ENCODE peak calls at places on chromosome 15, in four cellular contexts. W is ovary, J is adrenal gland, G is A549. I is an unnamed sample.

GRCh38 chr15:69014454-69014853 is at the start of gene NOX5:
- DNase-seq in J (no peak), W (no peak), G (peak), I (no peak)

GRCh38 chr15:65980824-65981456 is 111.6 kb downstream of the RAB11A start:
- DNase-seq in G (peak), J (peak), W (peak), I (peak)

GRCh38 chr15:41417812-41418211 is 917 bp downstream of the RTF1 start:
- DNase-seq in G (no peak), J (no peak), W (no peak), I (no peak)

GRCh38 chr15:101435761-101436160 is 53.7 kb downstream of the PCSK6 start:
- DNase-seq in J (no peak), G (no peak), W (no peak), I (peak)

GRCh38 chr15:48279608-48280007 is 51.6 kb upstream of the DUT start:
- DNase-seq in G (no peak), J (no peak), W (no peak), I (no peak)

GRCh38 chr15:48393650-48394049 is 62.4 kb downstream of the DUT start:
- DNase-seq in W (peak), G (no peak), J (no peak), I (no peak)

GRCh38 chr15:48040166-48040817 is 80.5 kb upstream of the SLC24A5 start:
- DNase-seq in J (peak), W (no peak), G (no peak), I (no peak)

GRCh38 chr15:85415779-85416178 is 35.4 kb downstream of the AKAP13 start:
- DNase-seq in J (no peak), G (peak), W (no peak), I (no peak)

GRCh38 chr15:28936481-28936881 is 50.7 kb downstream of the APBA2 start:
- DNase-seq in J (no peak), W (no peak), G (no peak), I (no peak)

GRCh38 chr15:34102175-34102925 is 467 bp downstream of the PGBD4 start:
- DNase-seq in J (no peak), G (no peak), W (no peak), I (no peak)

GRCh38 chr15:100216177-100216576 is 125.6 kb downstream of the ADAMTS17 start:
- DNase-seq in G (no peak), J (peak), W (peak), I (peak)

GRCh38 chr15:62637498-62637897 is 405.0 kb upstream of the TPM1 start:
- DNase-seq in G (no peak), J (no peak), W (no peak), I (no peak)

GRCh38 chr15:73570355-73571032 is 62.7 kb downstream of the NPTN start:
- DNase-seq in J (no peak), W (no peak), G (no peak), I (no peak)

GRCh38 chr15:35751421-35752133 is 205.6 kb upstream of the DPH6 start:
- DNase-seq in W (peak), J (peak), G (peak), I (peak)

GRCh38 chr15:77859491-77860060 is 217.9 kb downstream of the TBC1D2B start:
- DNase-seq in J (no peak), W (no peak), G (no peak), I (no peak)

GRCh38 chr15:51751687-51752683 is 588 bp downstream of the TMOD2 start:
- DNase-seq in J (peak), G (peak), W (peak), I (no peak)

GRCh38 chr15:87682527-87682926 is 574.0 kb downstream of the NTRK3 start:
- DNase-seq in W (no peak), J (no peak), G (no peak), I (no peak)

GRCh38 chr15:100902436-100903190 is 16.5 kb upstream of the LRRK1 start:
- DNase-seq in J (peak), W (peak), G (no peak), I (peak)

GRCh38 chr15:39323157-39323556 is 257.7 kb upstream of the THBS1 start:
- DNase-seq in G (no peak), J (no peak), W (no peak), I (no peak)

GRCh38 chr15:78148392-78149067 is 632 bp upstream of the IDH3A start:
- DNase-seq in J (no peak), W (no peak), G (no peak), I (no peak)

GRCh38 chr15:95279277-95280019 is 1048.1 kb downstream of the MCTP2 start:
- DNase-seq in W (no peak), G (no peak), J (no peak), I (no peak)

GRCh38 chr15:39025331-39025730 is 460.7 kb upstream of the RASGRP1 start:
- DNase-seq in W (no peak), G (no peak), J (no peak), I (no peak)

GRCh38 chr15:62798536-62798935 is 244.0 kb upstream of the TPM1 start:
- DNase-seq in J (no peak), G (no peak), W (no peak), I (no peak)

GRCh38 chr15:85785887-85786777 is 8.6 kb downstream of the KLHL25 start:
- DNase-seq in G (peak), W (peak), J (peak), I (no peak)

GRCh38 chr15:64153480-64154367 is 2.2 kb downstream of the SNX22 start:
- DNase-seq in J (peak), W (peak), G (peak), I (peak)

GRCh38 chr15:64150236-64150578 is 1.3 kb upstream of the SNX22 start:
- DNase-seq in J (no peak), W (no peak), G (no peak), I (no peak)

GRCh38 chr15:64149424-64150235 is 1.9 kb upstream of the SNX22 start:
- DNase-seq in W (no peak), J (no peak), G (peak), I (peak)

GRCh38 chr15:64152507-64153387 is 1.2 kb downstream of the SNX22 start:
- DNase-seq in W (no peak), G (no peak), J (no peak), I (peak)

DNA sequence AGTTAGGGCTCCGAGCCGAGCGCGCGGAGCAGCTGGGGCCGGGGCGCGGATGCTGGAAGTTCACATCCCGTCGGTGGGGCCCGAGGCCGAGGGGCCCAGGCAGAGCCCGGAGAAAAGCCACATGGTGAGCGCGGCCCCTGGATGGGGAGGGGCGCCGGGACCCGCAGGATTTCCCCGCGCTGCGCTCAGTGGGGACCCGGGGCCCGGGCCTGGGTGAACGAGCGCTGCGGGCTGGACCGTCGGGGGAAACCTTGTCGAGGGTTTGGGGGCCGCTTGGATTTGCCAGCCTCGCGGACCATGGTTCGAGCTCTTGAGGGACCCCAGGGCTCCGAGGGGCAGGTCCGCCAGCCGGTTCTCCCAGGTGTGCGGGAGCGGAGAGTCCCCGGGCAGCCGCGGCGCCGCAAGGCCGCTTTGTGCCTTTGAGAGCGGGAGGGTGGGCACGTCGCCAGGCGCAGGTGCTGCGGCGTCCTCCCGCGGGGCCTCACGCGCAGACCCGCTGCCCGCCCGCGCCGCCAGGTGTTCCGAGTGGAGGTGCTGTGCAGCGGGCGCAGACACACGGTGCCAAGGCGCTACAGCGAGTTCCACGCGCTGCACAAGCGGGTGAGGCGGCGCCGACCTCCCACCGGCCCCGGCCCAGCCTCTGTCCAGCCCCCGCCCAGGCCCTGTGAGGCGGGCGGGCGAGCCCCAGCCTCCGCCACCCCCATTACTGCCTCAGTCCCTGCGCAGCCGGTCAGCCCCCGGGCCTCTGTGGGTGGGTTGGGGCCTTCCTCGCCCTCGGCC is at the start of gene SNX22:
- DNase-seq in W (no peak), G (no peak), J (no peak), I (no peak)
- TF ChIP-seq POLR2A in W (no peak), G (no peak), J (no peak), I (no peak)

GRCh38 chr15:75065467-75065850 is 42.1 kb downstream of the PPCDC start:
- DNase-seq in W (peak), J (no peak), G (no peak), I (peak)
- TF ChIP-seq CTCF in W (no peak), J (no peak), G (no peak), I (no peak)

GRCh38 chr15:23472033-23472432 is 25.0 kb upstream of the GOLGA6L2 start:
- DNase-seq in W (no peak), G (no peak), J (no peak), I (no peak)

GRCh38 chr15:23472678-23473077 is 25.6 kb upstream of the GOLGA6L2 start:
- DNase-seq in G (peak), J (no peak), W (no peak), I (no peak)

GRCh38 chr15:23482764-23483489 is 35.9 kb upstream of the GOLGA6L2 start:
- DNase-seq in J (no peak), G (peak), W (no peak), I (no peak)

GRCh38 chr15:23482228-23482627 is 35.2 kb upstream of the GOLGA6L2 start:
- DNase-seq in G (no peak), W (no peak), J (no peak), I (no peak)

GRCh38 chr15:23477920-23478319 is 30.9 kb upstream of the GOLGA6L2 start:
- DNase-seq in W (no peak), G (no peak), J (no peak), I (no peak)
- H3K4me3 ChIP-seq in W (no peak), G (no peak), J (no peak), I (no peak)

DNA sequence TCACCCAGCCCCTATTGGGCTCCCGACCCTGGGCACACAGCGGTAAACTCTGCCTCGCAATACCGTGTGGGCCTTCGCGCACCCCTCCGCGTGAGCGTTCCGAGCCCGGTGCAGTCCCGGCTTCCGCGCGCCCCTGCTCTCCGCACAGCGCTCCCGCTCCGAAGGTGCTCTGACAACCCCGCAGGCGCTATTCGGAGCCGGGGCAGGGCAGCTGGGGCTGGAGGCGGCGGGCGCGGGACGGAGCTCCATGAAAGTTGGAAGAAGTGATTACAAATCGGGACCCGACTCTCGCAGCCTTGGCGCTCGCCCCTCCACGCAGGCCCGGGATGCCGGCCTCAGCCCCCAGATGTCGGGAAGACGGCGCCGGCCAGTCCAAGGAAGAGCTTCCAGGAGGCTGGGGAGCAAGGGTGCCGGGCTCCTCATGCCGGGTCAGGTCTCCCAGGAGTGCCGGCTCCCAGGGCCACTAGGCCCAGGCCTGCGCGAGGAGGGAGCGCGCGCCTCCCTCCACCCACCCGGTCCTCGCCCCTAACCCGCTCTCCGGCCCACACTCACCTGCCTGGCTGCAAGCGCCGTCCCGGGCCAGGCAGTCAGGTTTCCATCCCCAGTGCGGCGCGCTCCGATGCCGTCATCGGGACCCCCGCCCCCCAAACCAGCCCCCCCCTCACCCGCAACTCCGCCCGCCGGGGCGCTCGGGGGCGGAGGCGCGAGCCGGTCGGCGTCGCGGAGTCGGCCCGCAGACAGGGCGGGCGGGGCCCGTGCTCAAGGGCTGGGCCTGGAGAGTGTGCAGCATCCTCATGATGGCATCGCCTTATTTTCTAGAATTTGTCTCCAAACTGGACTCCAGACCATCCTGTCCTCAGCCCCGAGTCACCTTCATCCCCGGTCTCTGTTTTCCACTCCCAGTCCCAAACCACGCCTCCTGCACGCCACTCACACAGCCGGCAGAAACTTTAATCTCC is at the start of gene KIF7:
- DNase-seq in G (peak), J (no peak), W (peak), I (peak)
- TF ChIP-seq POLR2A in G (peak), J (no peak), W (no peak), I (no peak)

DNA sequence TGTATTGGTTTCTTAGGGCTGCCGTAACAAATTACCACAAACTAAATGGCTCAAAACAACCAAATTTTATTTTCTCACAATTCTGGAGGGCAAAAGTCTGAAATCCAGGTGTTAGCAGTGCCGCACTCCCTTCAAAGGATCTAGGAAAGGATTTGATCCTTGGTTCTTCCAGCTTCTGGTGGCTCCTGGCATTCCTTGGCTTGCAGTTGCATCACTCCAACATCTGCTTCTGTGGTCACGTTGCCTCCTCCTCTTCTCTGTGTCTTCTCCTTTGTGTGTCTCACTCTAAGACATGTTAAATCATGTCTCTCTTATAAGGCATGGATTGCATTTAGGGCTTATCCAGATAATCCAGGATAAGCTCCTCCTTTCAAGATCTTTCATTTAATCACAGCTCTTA is 262.2 kb downstream of the MEX3B start:
- DNase-seq in J (no peak), W (no peak), G (no peak), I (no peak)
- TF ChIP-seq CTCF in J (no peak), W (no peak), G (no peak), I (no peak)

DNA sequence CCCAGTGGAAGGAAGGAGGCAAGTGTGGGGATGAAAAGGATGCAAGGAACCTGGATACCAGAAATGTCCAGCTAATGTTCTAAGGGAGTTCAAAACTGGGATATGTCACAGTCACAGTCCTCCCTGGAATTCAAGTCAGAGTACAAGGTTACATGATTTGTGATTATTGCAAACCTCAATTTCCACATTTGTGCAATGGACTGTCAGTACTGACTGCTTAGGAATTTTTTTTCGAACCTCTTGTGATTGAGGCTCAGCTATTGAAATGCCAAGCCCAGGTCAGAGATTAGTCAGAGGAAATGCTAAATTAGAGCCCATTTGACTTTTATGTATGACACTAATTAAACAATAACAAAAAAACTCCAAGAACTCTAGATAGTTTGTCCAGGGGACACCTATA is 210.2 kb downstream of the THSD4 start:
- DNase-seq in W (no peak), G (no peak), J (no peak), I (no peak)
- H3K4me3 ChIP-seq in W (no peak), G (no peak), J (no peak), I (no peak)

DNA sequence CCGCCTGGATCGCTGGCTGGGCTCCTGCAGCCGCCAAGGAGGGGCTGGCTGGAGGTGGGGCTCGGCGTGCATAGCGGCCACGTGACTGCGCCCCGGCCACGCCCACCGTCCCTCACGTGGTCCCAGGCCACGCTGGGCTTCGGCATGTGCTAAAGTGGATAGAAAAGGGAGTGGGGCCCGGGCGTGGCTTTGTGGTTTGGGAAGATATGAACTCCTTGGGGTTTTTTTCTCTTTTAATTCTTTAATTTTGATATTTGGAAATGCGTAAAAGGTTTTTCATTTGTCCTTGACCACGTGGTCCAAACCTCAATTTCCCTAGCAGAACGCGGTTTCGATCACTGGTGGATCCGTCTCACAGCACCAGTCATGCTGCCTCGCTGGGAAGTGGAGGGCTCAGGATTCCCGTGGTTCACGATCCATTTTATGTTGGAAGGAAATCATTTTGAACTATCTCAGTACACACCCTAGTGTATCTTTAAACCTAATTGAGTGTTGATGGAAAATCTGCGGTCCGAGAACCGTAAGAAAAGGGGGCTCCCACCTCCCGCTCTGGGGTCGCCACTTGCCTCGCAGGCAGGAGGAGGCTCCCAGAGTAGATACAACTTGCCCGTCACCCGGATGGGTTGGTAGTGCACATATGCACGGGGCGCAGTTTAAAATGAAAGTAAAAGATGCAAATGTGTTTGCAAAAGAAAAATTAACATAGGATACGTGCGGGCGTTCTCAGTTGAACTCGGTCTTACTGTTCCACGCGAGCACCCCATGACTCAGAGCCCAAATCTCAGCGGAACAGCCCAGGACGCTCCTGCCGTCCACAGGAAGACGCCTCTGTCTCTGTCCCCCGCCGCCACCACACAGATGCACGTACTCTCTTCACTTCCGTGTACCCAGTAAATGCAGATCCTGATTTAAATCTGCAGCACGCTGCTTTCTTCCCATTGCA is 141.9 kb downstream of the PGPEP1L start:
- DNase-seq in J (peak), G (peak), W (peak), I (peak)
- TF ChIP-seq POLR2A in J (no peak), G (peak), W (no peak), I (no peak)

GRCh38 chr15:92140802-92141201 is 252.9 kb upstream of the ST8SIA2 start:
- DNase-seq in W (no peak), J (no peak), G (no peak), I (peak)

GRCh38 chr15:92141607-92142006 is 252.1 kb upstream of the ST8SIA2 start:
- DNase-seq in J (no peak), W (no peak), G (no peak), I (peak)

GRCh38 chr15:92142242-92143232 is 251.1 kb upstream of the ST8SIA2 start:
- DNase-seq in W (no peak), G (no peak), J (no peak), I (no peak)

GRCh38 chr15:92149029-92149428 is 244.7 kb upstream of the ST8SIA2 start:
- DNase-seq in W (no peak), J (no peak), G (no peak), I (no peak)

DNA sequence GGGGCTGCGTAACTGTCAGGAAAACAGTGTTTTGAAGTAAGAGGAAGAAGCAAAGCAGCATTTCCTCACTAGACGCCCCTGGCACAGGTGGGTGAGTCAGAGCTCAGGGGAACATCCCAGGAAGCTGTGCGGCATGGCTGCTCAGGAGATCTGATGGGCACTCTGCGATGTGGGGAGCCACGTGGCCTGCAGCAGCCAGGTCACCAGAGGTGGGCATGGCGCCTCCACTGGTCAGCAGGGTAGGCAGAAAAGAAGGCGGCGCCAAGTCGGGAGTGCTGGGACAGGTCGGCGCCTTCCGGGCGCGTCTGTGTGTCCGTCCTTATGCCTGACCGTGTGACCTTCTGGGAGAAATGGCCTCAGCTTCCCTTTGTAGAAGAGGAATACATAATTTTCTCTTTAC is 249.9 kb upstream of the ST8SIA2 start:
- DNase-seq in W (no peak), J (no peak), G (no peak), I (peak)
- TF ChIP-seq CTCF in W (no peak), J (no peak), G (no peak), I (no peak)

GRCh38 chr15:64693134-64693533 is 82.3 kb downstream of the RBPMS2 start:
- DNase-seq in W (no peak), J (peak), G (peak), I (no peak)

GRCh38 chr15:64690008-64690407 is 85.4 kb downstream of the RBPMS2 start:
- DNase-seq in J (no peak), W (no peak), G (no peak), I (no peak)

GRCh38 chr15:64688770-64689169 is 86.6 kb downstream of the RBPMS2 start:
- DNase-seq in J (no peak), G (no peak), W (no peak), I (no peak)

GRCh38 chr15:64692166-64692565 is 83.2 kb downstream of the RBPMS2 start:
- DNase-seq in W (no peak), G (no peak), J (no peak), I (no peak)

GRCh38 chr15:64690578-64691296 is 84.7 kb downstream of the RBPMS2 start:
- DNase-seq in W (peak), G (no peak), J (no peak), I (no peak)
- H3K4me3 ChIP-seq in W (no peak), G (no peak), J (no peak), I (no peak)